ENCODE peak calls at places on chromosomes 13 and 19, in seven cellular contexts. One of them, this sample, is unnamed.

GRCh38 chr19:4914736-4915501 is 5.6 kb downstream of the UHRF1 start:
- DNase-seq in colonic mucosa: peak; percentile 93
- DNase-seq in pancreas: peak; percentile 51
- DNase-seq in right atrium auricular region: no peak
- DNase-seq in GM12878: no peak
- DNase-seq in PC-9: peak; percentile 89
- DNase-seq in thoracic aorta: no peak
- DNase-seq in this sample: peak; percentile 93

GRCh38 chr19:34173145-34173956 is 1.0 kb downstream of the LSM14A start:
- DNase-seq in colonic mucosa: peak; percentile 86
- DNase-seq in pancreas: no peak
- DNase-seq in right atrium auricular region: no peak
- DNase-seq in GM12878: no peak
- DNase-seq in PC-9: peak; percentile 70
- DNase-seq in thoracic aorta: no peak
- DNase-seq in this sample: peak; percentile 44

GRCh38 chr13:60583196-60583908 is 186.3 kb downstream of the TDRD3 start:
- DNase-seq in colonic mucosa: peak; percentile 19
- DNase-seq in pancreas: no peak
- DNase-seq in right atrium auricular region: no peak
- DNase-seq in GM12878: no peak
- DNase-seq in PC-9: no peak
- DNase-seq in thoracic aorta: no peak
- DNase-seq in this sample: no peak

GRCh38 chr19:49474545-49474930 is 523 bp downstream of the FLT3LG start:
- DNase-seq in colonic mucosa: no peak
- DNase-seq in pancreas: no peak
- DNase-seq in right atrium auricular region: no peak
- DNase-seq in GM12878: no peak
- DNase-seq in PC-9: no peak
- DNase-seq in thoracic aorta: no peak
- DNase-seq in this sample: no peak

GRCh38 chr13:43273362-43273761 is 250.0 kb downstream of the DNAJC15 start:
- DNase-seq in colonic mucosa: no peak
- DNase-seq in pancreas: no peak
- DNase-seq in right atrium auricular region: no peak
- DNase-seq in GM12878: no peak
- DNase-seq in PC-9: no peak
- DNase-seq in thoracic aorta: no peak
- DNase-seq in this sample: no peak

GRCh38 chr19:18387395-18387794 is 1.4 kb downstream of the GDF15 start:
- DNase-seq in colonic mucosa: no peak
- DNase-seq in pancreas: no peak
- DNase-seq in right atrium auricular region: no peak
- DNase-seq in GM12878: no peak
- DNase-seq in PC-9: no peak
- DNase-seq in thoracic aorta: no peak
- DNase-seq in this sample: no peak

GRCh38 chr13:78015782-78016181 is 97.2 kb upstream of the EDNRB start:
- DNase-seq in colonic mucosa: no peak
- DNase-seq in pancreas: no peak
- DNase-seq in right atrium auricular region: no peak
- DNase-seq in GM12878: no peak
- DNase-seq in PC-9: no peak
- DNase-seq in thoracic aorta: no peak
- DNase-seq in this sample: no peak

GRCh38 chr13:98504029-98504351 is 72.9 kb downstream of the STK24 start:
- DNase-seq in colonic mucosa: no peak
- DNase-seq in pancreas: no peak
- DNase-seq in right atrium auricular region: no peak
- DNase-seq in GM12878: no peak
- DNase-seq in PC-9: no peak
- DNase-seq in thoracic aorta: no peak
- DNase-seq in this sample: no peak

GRCh38 chr13:98207411-98207810 is 30.3 kb upstream of the RNF113B start:
- DNase-seq in colonic mucosa: no peak
- DNase-seq in pancreas: no peak
- DNase-seq in right atrium auricular region: no peak
- DNase-seq in GM12878: no peak
- DNase-seq in PC-9: no peak
- DNase-seq in thoracic aorta: no peak
- DNase-seq in this sample: no peak

GRCh38 chr13:74243637-74244526 is 109.7 kb upstream of the KLF12 start:
- DNase-seq in colonic mucosa: no peak
- DNase-seq in pancreas: no peak
- DNase-seq in right atrium auricular region: no peak
- DNase-seq in GM12878: no peak
- DNase-seq in PC-9: no peak
- DNase-seq in thoracic aorta: no peak
- DNase-seq in this sample: peak; percentile 89

GRCh38 chr19:45403781-45404556 is 900 bp downstream of the PPP1R13L start:
- DNase-seq in colonic mucosa: peak; percentile 82
- DNase-seq in pancreas: peak; percentile 89
- DNase-seq in right atrium auricular region: peak; percentile 69
- DNase-seq in GM12878: no peak
- DNase-seq in PC-9: peak; percentile 82
- DNase-seq in thoracic aorta: no peak
- DNase-seq in this sample: peak; percentile 49

GRCh38 chr13:76425930-76426329 is 460.3 kb downstream of the KCTD12 start:
- DNase-seq in colonic mucosa: no peak
- DNase-seq in pancreas: no peak
- DNase-seq in right atrium auricular region: no peak
- DNase-seq in GM12878: no peak
- DNase-seq in PC-9: no peak
- DNase-seq in thoracic aorta: no peak
- DNase-seq in this sample: no peak

GRCh38 chr19:3201911-3202310 is 16.2 kb downstream of the NCLN start:
- DNase-seq in colonic mucosa: no peak
- DNase-seq in pancreas: no peak
- DNase-seq in right atrium auricular region: no peak
- DNase-seq in GM12878: no peak
- DNase-seq in PC-9: no peak
- DNase-seq in thoracic aorta: no peak
- DNase-seq in this sample: no peak

GRCh38 chr13:33582121-33582520 is 235.8 kb upstream of the RFC3 start:
- DNase-seq in colonic mucosa: no peak
- DNase-seq in pancreas: no peak
- DNase-seq in right atrium auricular region: no peak
- DNase-seq in GM12878: no peak
- DNase-seq in PC-9: no peak
- DNase-seq in thoracic aorta: no peak
- DNase-seq in this sample: no peak

DNA sequence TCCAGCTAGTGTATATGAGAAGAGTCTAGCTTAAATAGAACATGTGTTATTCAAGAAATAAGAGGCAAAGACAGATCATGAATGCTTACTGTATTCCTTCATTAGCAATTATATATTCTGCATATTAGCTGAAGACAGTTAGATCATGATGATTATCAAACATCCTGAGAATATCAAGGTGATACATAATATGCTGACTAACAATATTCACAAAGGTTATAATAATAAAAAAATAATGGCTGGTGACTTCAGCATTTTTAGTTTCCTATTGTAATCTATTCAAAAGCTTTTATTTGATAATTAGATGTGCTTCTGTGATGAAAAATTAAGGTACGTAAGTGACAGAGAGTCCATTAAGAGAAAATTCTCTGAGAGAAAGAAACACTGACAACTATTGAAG is 511.4 kb downstream of the PCDH17 start:
- DNase-seq in colonic mucosa: no peak
- DNase-seq in pancreas: no peak
- DNase-seq in right atrium auricular region: no peak
- DNase-seq in GM12878: no peak
- DNase-seq in PC-9: no peak
- DNase-seq in thoracic aorta: no peak
- DNase-seq in this sample: no peak
- TF ChIP-seq CTCF in colonic mucosa: no peak
- TF ChIP-seq CTCF in pancreas: no peak
- TF ChIP-seq CTCF in right atrium auricular region: no peak
- TF ChIP-seq CTCF in GM12878: no peak
- TF ChIP-seq CTCF in PC-9: no peak
- TF ChIP-seq CTCF in thoracic aorta: no peak
- TF ChIP-seq CTCF in this sample: no peak

GRCh38 chr13:49248433-49249002 is 793 bp downstream of the CDADC1 start:
- DNase-seq in colonic mucosa: no peak
- DNase-seq in pancreas: no peak
- DNase-seq in right atrium auricular region: peak; percentile 69
- DNase-seq in GM12878: no peak
- DNase-seq in PC-9: peak; percentile 5
- DNase-seq in thoracic aorta: no peak
- DNase-seq in this sample: no peak
- H3K4me1 ChIP-seq in colonic mucosa: peaks cover 6% of the 10 kb centered on the region
- H3K4me1 ChIP-seq in pancreas: peaks cover 4% of the 10 kb centered on the region
- H3K4me1 ChIP-seq in right atrium auricular region: no peaks in the 10 kb centered on the region
- H3K4me1 ChIP-seq in GM12878: no peaks in the 10 kb centered on the region
- H3K4me1 ChIP-seq in PC-9: peaks cover 13% of the 10 kb centered on the region
- H3K4me1 ChIP-seq in thoracic aorta: peaks cover 10% of the 10 kb centered on the region
- H3K4me1 ChIP-seq in this sample: peaks cover 4% of the 10 kb centered on the region

GRCh38 chr19:29308977-29309520 is 96.1 kb upstream of the UQCRFS1 start:
- DNase-seq in colonic mucosa: no peak
- DNase-seq in pancreas: no peak
- DNase-seq in right atrium auricular region: no peak
- DNase-seq in GM12878: no peak
- DNase-seq in PC-9: no peak
- DNase-seq in thoracic aorta: no peak
- DNase-seq in this sample: no peak
- H3K27me3 ChIP-seq in colonic mucosa: no peaks in the 10 kb centered on the region
- H3K27me3 ChIP-seq in pancreas: no peaks in the 10 kb centered on the region
- H3K27me3 ChIP-seq in right atrium auricular region: no peaks in the 10 kb centered on the region
- H3K27me3 ChIP-seq in GM12878: no peaks in the 10 kb centered on the region
- H3K27me3 ChIP-seq in PC-9: peaks cover 94% of the 10 kb centered on the region
- H3K27me3 ChIP-seq in thoracic aorta: no peaks in the 10 kb centered on the region
- H3K27me3 ChIP-seq in this sample: no peaks in the 10 kb centered on the region

GRCh38 chr19:38317104-38317612 is 1.4 kb upstream of the YIF1B start:
- DNase-seq in colonic mucosa: no peak
- DNase-seq in pancreas: no peak
- DNase-seq in right atrium auricular region: no peak
- DNase-seq in GM12878: no peak
- DNase-seq in PC-9: no peak
- DNase-seq in thoracic aorta: no peak
- DNase-seq in this sample: no peak

GRCh38 chr19:38318595-38319142 is 976 bp upstream of the KCNK6 start:
- DNase-seq in colonic mucosa: no peak
- DNase-seq in pancreas: no peak
- DNase-seq in right atrium auricular region: no peak
- DNase-seq in GM12878: no peak
- DNase-seq in PC-9: no peak
- DNase-seq in thoracic aorta: no peak
- DNase-seq in this sample: no peak

GRCh38 chr19:38319421-38320258 is at the start of gene KCNK6:
- DNase-seq in colonic mucosa: peak; percentile 90
- DNase-seq in pancreas: peak; percentile 80
- DNase-seq in right atrium auricular region: no peak
- DNase-seq in GM12878: no peak
- DNase-seq in PC-9: peak; percentile 46
- DNase-seq in thoracic aorta: no peak
- DNase-seq in this sample: no peak

GRCh38 chr19:38316477-38317067 is 825 bp upstream of the YIF1B start:
- DNase-seq in colonic mucosa: no peak
- DNase-seq in pancreas: no peak
- DNase-seq in right atrium auricular region: no peak
- DNase-seq in GM12878: no peak
- DNase-seq in PC-9: no peak
- DNase-seq in thoracic aorta: no peak
- DNase-seq in this sample: no peak

DNA sequence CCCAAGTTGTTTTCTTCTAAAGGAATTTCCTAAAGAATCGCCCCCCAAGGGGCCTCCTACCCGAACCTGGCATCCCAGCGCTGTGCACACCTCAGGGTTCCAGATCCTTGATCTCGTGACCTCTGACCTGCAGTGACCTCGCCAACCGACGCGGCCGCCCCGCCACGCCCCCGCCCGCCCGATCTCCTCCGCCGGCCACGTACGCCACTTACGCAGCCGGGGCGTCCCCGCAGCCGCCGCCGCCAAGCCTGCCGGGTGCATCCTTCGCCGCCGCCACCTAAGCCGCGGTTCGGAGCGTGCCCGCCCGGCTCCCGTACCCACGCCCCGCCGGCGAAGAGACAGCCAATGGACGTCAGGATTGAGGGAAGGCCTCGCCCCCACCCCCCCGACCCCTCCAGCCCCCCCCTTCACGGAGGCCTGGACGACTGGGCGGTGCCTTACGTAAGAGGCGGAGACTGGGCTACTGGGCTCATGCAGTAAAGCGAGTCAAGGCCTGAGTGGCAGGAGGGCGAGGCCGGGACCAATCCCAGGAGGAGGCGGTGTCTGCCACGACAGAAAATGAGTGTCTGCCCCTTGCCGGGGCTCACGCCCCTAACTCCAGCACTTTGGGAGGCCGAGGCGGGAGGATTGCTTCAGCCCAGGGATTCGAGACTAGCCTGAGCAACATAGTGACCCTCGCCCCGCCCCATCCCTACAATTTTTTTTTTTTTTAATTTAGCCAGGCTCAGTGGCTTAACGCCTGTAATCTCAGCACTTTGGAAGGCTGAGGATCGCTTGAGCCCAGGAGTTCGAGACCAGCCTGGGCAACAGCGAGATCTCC is at the start of gene YIF1B:
- DNase-seq in colonic mucosa: peak; percentile 97
- DNase-seq in pancreas: peak; percentile 93
- DNase-seq in right atrium auricular region: peak; percentile 98
- DNase-seq in GM12878: peak; percentile 83
- DNase-seq in PC-9: peak; percentile 96
- DNase-seq in thoracic aorta: peak; percentile 91
- DNase-seq in this sample: peak; percentile 86
- TF ChIP-seq CTCF in colonic mucosa: no peak
- TF ChIP-seq CTCF in pancreas: no peak
- TF ChIP-seq CTCF in right atrium auricular region: no peak
- TF ChIP-seq CTCF in GM12878: no peak
- TF ChIP-seq CTCF in PC-9: no peak
- TF ChIP-seq CTCF in thoracic aorta: no peak
- TF ChIP-seq CTCF in this sample: peak; percentile 19

GRCh38 chr13:42039946-42040729 is 8.3 kb upstream of the DGKH start:
- DNase-seq in colonic mucosa: peak; percentile 95
- DNase-seq in pancreas: peak; percentile 93
- DNase-seq in right atrium auricular region: peak; percentile 90
- DNase-seq in GM12878: peak; percentile 25
- DNase-seq in PC-9: peak; percentile 80
- DNase-seq in thoracic aorta: peak; percentile 70
- DNase-seq in this sample: peak; percentile 49
- H3K4me1 ChIP-seq in colonic mucosa: no peaks in the 10 kb centered on the region
- H3K4me1 ChIP-seq in pancreas: no peaks in the 10 kb centered on the region
- H3K4me1 ChIP-seq in right atrium auricular region: no peaks in the 10 kb centered on the region
- H3K4me1 ChIP-seq in GM12878: no peaks in the 10 kb centered on the region
- H3K4me1 ChIP-seq in PC-9: peaks cover 10% of the 10 kb centered on the region
- H3K4me1 ChIP-seq in thoracic aorta: peaks cover 4% of the 10 kb centered on the region
- H3K4me1 ChIP-seq in this sample: peaks cover 12% of the 10 kb centered on the region

DNA sequence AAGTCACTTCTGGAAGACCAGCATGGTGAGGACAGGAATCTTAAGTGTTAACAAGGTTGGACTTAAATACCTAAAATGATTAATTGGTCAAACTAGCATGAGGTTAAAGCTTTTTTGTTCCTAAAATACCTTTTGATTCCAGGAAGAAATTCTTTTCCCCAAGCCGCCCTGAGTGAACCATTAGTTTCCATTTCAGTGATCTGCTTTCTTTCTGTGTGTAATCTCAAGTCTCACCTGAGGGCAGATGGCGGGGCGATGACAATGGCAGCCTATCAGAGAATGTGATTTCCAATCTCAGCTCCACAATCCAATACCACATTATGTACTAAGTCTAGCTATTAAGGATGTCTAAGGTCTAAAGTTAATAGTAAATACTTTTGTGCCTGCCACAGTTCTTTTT is 390.9 kb upstream of the SGCG start:
- DNase-seq in colonic mucosa: no peak
- DNase-seq in pancreas: no peak
- DNase-seq in right atrium auricular region: no peak
- DNase-seq in GM12878: no peak
- DNase-seq in PC-9: no peak
- DNase-seq in thoracic aorta: no peak
- DNase-seq in this sample: no peak
- H3K27me3 ChIP-seq in colonic mucosa: no peaks in the 10 kb centered on the region
- H3K27me3 ChIP-seq in pancreas: no peaks in the 10 kb centered on the region
- H3K27me3 ChIP-seq in right atrium auricular region: no peaks in the 10 kb centered on the region
- H3K27me3 ChIP-seq in GM12878: no peaks in the 10 kb centered on the region
- H3K27me3 ChIP-seq in PC-9: peaks cover 36% of the 10 kb centered on the region
- H3K27me3 ChIP-seq in thoracic aorta: no peaks in the 10 kb centered on the region
- H3K27me3 ChIP-seq in this sample: peaks cover 6% of the 10 kb centered on the region

This sample was measured in foreskin keratinocyte.